ENCODE peak calls at places on chromosomes 4 and X, in four cellular contexts. U, D, R and P are unnamed samples.

GRCh38 chr4:4492161-4492847 is 49.5 kb downstream of the STX18 start:
- DNase-seq in U (no peak), D (no peak), R (peak), P (no peak)

GRCh38 chrX:107968623-107969022 is 13.5 kb downstream of the TEX13B start:
- DNase-seq in U (no peak), D (no peak), R (no peak), P (no peak)

GRCh38 chr4:87092389-87093141 is 127.9 kb downstream of the KLHL8 start:
- DNase-seq in U (no peak), D (peak), R (no peak), P (peak)

GRCh38 chr4:7697326-7697725 is 242.3 kb downstream of the AFAP1 start:
- DNase-seq in U (no peak), D (no peak), R (no peak), P (no peak)

GRCh38 chr4:101022151-101023024 is 324.9 kb downstream of the PPP3CA start:
- DNase-seq in U (no peak), D (no peak), R (no peak), P (no peak)

GRCh38 chr4:139555705-139556070 is 331 bp downstream of the SETD7 start:
- DNase-seq in U (no peak), D (no peak), R (no peak), P (no peak)

GRCh38 chrX:150692296-150692695 is 900 bp upstream of the MTMR1 start:
- DNase-seq in U (no peak), D (no peak), R (no peak), P (no peak)

GRCh38 chr4:39169426-39169825 is 12.9 kb upstream of the WDR19 start:
- DNase-seq in U (no peak), D (no peak), R (no peak), P (no peak)

GRCh38 chrX:151896734-151897474 is 15.8 kb upstream of the MAGEA4 start:
- DNase-seq in U (no peak), D (no peak), R (no peak), P (no peak)

GRCh38 chr4:164866817-164867490 is 10.0 kb upstream of the APELA start:
- DNase-seq in U (no peak), D (no peak), R (no peak), P (no peak)

DNA sequence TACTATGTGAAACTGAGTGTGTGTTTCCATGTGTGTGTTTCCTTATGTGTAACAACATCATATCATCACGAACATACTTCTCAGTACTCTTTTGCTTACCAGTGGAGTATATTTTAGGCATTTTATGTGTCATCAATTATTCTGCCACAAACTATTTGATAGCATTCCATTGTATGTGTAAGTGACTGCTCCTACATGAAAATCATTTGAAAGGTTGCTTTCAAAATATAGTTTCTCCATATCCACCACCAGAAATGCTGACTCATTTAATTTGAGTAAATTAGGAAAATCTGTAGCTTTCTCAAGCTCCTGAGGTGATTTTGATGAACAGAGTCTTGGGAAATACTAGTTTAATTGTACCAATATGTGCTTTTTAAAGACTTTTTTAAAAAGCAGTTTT is 376.2 kb downstream of the PCDH18 start:
- DNase-seq in U (no peak), D (no peak), R (no peak), P (no peak)
- TF ChIP-seq CREM in U (no peak), D (no peak), R (no peak), P (no peak)

GRCh38 chr4:127781303-127782024 is 658 bp upstream of the HSPA4L start:
- DNase-seq in U (no peak), D (peak), R (no peak), P (no peak)
- TF ChIP-seq CREM in U (peak), D (no peak), R (no peak), P (no peak)

DNA sequence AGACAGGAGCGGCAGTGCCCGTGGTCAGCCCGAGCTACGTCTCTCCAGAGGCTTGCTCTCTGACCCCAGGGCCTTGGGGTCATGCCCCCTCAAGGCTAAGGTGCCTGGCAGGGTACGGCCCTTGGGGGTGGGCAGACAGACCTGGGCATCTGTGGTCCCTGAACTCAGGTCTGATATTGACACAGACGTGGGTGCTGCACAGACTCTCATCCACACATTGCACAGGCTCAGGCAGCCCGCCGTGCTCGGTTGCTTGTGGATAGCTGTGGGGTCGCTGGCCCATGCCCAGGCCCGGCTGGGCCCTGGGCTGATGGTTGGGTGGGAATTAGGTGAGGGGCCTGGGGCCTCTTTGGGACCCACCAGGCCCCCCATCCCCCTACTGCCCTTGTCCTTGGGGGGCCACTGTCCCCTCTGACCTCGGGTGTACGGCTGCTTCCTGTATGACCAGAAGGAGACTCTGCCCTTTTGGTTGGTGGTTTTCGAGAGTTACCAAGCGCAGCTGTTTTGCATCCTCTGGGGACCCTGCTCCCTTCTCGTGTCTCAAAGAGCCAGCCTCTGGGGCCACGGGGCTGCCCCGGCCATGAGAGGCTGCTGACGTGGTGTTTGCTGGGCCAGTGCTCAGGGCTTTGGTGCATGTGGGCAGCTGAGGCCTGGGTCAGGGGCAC is 10.1 kb downstream of the FGFRL1 start:
- DNase-seq in U (no peak), D (no peak), R (peak), P (no peak)
- TF ChIP-seq CREM in U (no peak), D (no peak), R (peak), P (no peak)

DNA sequence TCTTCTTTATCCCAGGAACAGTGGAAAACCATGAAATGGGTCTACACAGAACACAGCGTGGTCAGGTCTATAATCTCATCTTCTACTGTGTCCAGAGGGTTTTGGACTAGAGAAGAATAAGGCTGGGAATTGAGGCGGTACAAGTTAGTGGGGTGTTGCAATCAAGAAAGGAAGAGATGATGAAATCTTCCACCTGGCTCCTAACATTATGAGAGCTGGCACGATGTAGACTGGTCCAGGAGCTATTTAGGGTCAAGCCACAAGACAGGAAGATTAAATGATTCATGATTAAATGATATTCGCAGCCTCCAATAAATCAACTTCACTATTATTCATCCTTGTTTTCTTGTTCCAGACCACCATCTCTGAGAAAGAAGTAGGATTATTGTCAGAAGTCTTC is 88.0 kb downstream of the ARSF start:
- DNase-seq in U (no peak), D (no peak), R (no peak), P (no peak)
- TF ChIP-seq CREM in U (no peak), D (no peak), R (no peak), P (no peak)

GRCh38 chr4:147787204-147787603 is 55.3 kb downstream of the ARHGAP10 start:
- DNase-seq in U (no peak), D (no peak), R (no peak), P (no peak)

GRCh38 chr4:147788791-147789190 is 56.9 kb downstream of the ARHGAP10 start:
- DNase-seq in U (no peak), D (no peak), R (no peak), P (no peak)

GRCh38 chr4:147789596-147789995 is 57.7 kb downstream of the ARHGAP10 start:
- DNase-seq in U (no peak), D (no peak), R (no peak), P (no peak)

GRCh38 chr4:147786531-147786930 is 54.6 kb downstream of the ARHGAP10 start:
- DNase-seq in U (no peak), D (no peak), R (no peak), P (no peak)

DNA sequence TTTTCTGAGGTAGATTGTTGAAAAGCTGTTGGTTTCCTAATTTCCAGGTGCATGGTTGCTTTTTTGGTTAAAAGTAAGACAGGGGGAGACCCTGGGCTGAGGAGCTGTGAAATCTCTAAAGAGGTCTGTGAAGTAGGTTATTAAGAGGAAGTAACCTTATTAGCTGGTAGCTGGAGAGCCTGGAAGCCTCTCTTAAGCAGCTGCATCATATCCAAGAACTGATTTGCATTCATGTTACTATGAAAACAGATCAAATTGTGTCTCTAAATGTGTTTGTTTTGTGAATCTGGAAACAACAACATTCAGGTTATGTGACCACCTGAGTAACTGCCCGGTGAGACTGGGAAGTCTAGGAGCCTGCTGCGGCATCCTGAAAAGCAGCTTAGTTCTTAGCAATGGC is 54.1 kb downstream of the ARHGAP10 start:
- DNase-seq in U (no peak), D (no peak), R (no peak), P (no peak)
- TF ChIP-seq CREM in U (no peak), D (no peak), R (no peak), P (no peak)